ENCODE peak calls at places on chromosomes 5 and 9, in seven cellular contexts. B is mesenchymal stem cell, I is IMR-90, X is H9, P is neuronal stem cell, S is H1, M is trophoblast cell. T is an unnamed sample.

GRCh38 chr9:83570359-83570758 is 32.2 kb upstream of the FRMD3 start:
- DNase-seq in P (no peak), X (no peak), B (no peak), I (no peak), S (no peak), M (peak; percentile 86), T (no peak)

GRCh38 chr5:54739371-54739770 is 221.8 kb downstream of the SNX18 start:
- DNase-seq in B (no peak), S (no peak), P (no peak), X (no peak), I (no peak), M (no peak), T (no peak)

GRCh38 chr5:176611435-176611834 is 1.5 kb upstream of the GPRIN1 start:
- DNase-seq in B (peak; percentile 86), S (peak; percentile 86), I (peak; percentile 91), P (peak; percentile 71), X (peak; percentile 77), M (peak; percentile 67), T (peak; percentile 81)

GRCh38 chr5:77167695-77168111 is 42.8 kb upstream of the PDE8B start:
- DNase-seq in B (peak; percentile 81), M (no peak), S (no peak), P (no peak), X (no peak), I (peak; percentile 92), T (no peak)

GRCh38 chr5:16574789-16575785 is 41.7 kb downstream of the RETREG1 start:
- DNase-seq in S (no peak), I (peak; percentile 89), X (peak; percentile 60), P (peak; percentile 31), M (no peak), B (peak; percentile 31), T (peak; percentile 38)

GRCh38 chr5:43785198-43785597 is 182.2 kb downstream of the NNT start:
- DNase-seq in X (no peak), M (no peak), I (no peak), B (no peak), P (no peak), S (no peak), T (no peak)

GRCh38 chr5:3310551-3311340 is 284.9 kb upstream of the IRX1 start:
- DNase-seq in S (no peak), P (no peak), I (no peak), M (no peak), X (no peak), B (no peak), T (no peak)

GRCh38 chr5:72587909-72588308 is 80.7 kb upstream of the ZNF366 start:
- DNase-seq in S (no peak), I (peak; percentile 21), B (no peak), X (no peak), P (no peak), M (no peak), T (peak; percentile 22)

GRCh38 chr5:89255845-89256463 is 373.0 kb upstream of the MEF2C start:
- DNase-seq in P (no peak), X (no peak), S (no peak), B (peak; percentile 76), I (peak; percentile 82), M (no peak), T (peak; percentile 82)

GRCh38 chr9:12441509-12441908 is 251.7 kb upstream of the TYRP1 start:
- DNase-seq in S (no peak), X (no peak), P (no peak), B (no peak), M (no peak), I (no peak), T (no peak)

GRCh38 chr5:10030219-10030831 is 219.4 kb downstream of the ATPSCKMT start:
- DNase-seq in I (peak; percentile 60), B (peak; percentile 38), P (peak; percentile 27), X (peak; percentile 72), S (peak; percentile 62), M (no peak), T (peak; percentile 83)

GRCh38 chr5:65762234-65762633 is 40.2 kb downstream of the NLN start:
- DNase-seq in M (no peak), X (no peak), S (no peak), I (no peak), P (no peak), B (no peak), T (no peak)

GRCh38 chr9:2849943-2850342 is 6.0 kb upstream of the PUM3 start:
- DNase-seq in P (no peak), S (no peak), X (no peak), B (no peak), M (no peak), I (no peak), T (no peak)

GRCh38 chr5:142844881-142845280 is 74.7 kb downstream of the ARHGAP26 start:
- DNase-seq in P (no peak), X (no peak), B (no peak), I (no peak), S (no peak), M (no peak), T (no peak)
- H3K4me2 ChIP-seq in P (no peak overlapping the region), X (no peak overlapping the region), B (no peak overlapping the region), I (no peak overlapping the region), S (no peak overlapping the region), M (no peak overlapping the region), T (no peak overlapping the region)

GRCh38 chr9:72596451-72597180 is 75.2 kb downstream of the TMC1 start:
- DNase-seq in S (no peak), B (no peak), X (no peak), I (no peak), P (no peak), M (peak; percentile 35), T (no peak)
- H2AK5ac ChIP-seq in S (no peak overlapping the region), B (no peak overlapping the region), X (no peak overlapping the region), I (no peak overlapping the region), P (no peak overlapping the region), M (no peak overlapping the region), T (no peak overlapping the region)

DNA sequence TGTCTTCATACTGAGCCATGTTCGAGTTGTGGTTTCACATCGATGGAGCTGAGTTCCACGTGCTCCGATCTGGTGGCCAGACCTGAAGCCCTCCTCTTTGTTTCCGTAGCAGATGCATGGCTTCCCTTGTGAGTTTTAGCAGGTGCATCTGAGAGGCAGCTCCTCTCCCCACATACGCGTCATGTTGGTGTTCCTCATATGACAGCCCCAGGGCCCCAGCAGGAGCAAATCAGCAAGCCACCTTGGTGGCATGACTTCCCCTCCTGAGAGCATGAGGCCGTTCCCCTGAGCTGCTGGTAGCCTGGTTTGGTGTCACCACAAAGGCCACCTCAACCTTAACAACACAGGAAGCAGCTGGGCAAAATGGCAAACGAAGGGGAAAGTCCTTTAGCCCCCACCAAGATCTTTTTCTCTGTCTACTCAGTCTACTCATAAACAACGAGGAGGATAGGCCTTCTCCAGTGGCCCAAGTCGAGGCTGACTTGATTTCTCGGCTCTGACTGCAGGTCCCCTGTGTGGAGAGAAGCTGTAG is 5.9 kb downstream of the CYFIP2 start:
- DNase-seq in B (no peak), P (no peak), M (no peak), S (no peak), I (no peak), X (no peak), T (no peak)
- H3K27ac ChIP-seq in B (no peak overlapping the region), P (no peak overlapping the region), M (no peak overlapping the region), S (no peak overlapping the region), I (no peak overlapping the region), X (no peak overlapping the region), T (no peak overlapping the region)

DNA sequence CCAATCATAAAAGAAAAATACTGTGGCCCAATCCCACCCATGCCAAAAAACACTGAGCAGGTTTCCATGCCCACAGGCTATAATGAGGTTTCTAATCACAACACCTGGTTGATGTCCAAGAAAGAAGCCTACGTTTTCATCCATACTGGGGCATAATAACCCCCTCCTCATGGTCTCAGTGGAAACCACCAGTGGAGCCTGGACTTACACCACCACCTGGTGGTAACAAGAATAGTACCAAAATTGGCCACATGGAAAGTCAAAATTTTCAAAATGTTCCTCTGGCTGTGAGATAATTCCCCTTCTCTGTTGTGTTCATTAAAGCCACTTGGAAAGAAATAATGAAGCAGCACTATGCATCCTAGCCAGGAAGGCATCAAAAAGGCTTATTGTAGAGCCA is 687.3 kb upstream of the ST8SIA4 start:
- DNase-seq in P (no peak), I (no peak), X (no peak), B (no peak), M (no peak), S (no peak), T (peak; percentile 45)
- H3K4me2 ChIP-seq in P (no peak overlapping the region), I (no peak overlapping the region), X (no peak overlapping the region), B (no peak overlapping the region), M (no peak overlapping the region), S (no peak overlapping the region), T (no peak overlapping the region)